ENCODE peak calls at places on chromosomes 5 and 9, in six cellular contexts. One of them, this sample, is unnamed.

GRCh38 chr5:58629190-58630159 is 46.6 kb downstream of the RAB3C start:
- DNase-seq in iPS DF 19.7: no peak
- DNase-seq in pulmonary artery endothelial cell: peak
- DNase-seq in thyroid gland: no peak
- DNase-seq in fibroblast of lung: no peak
- DNase-seq in stimulated activated CD4-positive, alpha-beta T cell treated with anti-CD3 and anti-CD28 coated beads, Interleukin-12 subunit alpha, Interleukin-12 subunit beta, amount 100 ng/mL, for 4 hours: no peak
- DNase-seq in this sample: no peak

GRCh38 chr5:116787570-116787969 is 212.9 kb upstream of the SEMA6A start:
- DNase-seq in iPS DF 19.7: no peak
- DNase-seq in stimulated activated CD4-positive, alpha-beta T cell treated with anti-CD3 and anti-CD28 coated beads, Interleukin-12 subunit alpha, Interleukin-12 subunit beta, amount 100 ng/mL, for 4 hours: no peak
- DNase-seq in thyroid gland: no peak
- DNase-seq in pulmonary artery endothelial cell: no peak
- DNase-seq in fibroblast of lung: no peak
- DNase-seq in this sample: no peak

GRCh38 chr5:8721536-8721935 is 824.3 kb downstream of the SEMA5A start:
- DNase-seq in fibroblast of lung: peak
- DNase-seq in iPS DF 19.7: no peak
- DNase-seq in pulmonary artery endothelial cell: no peak
- DNase-seq in thyroid gland: no peak
- DNase-seq in stimulated activated CD4-positive, alpha-beta T cell treated with anti-CD3 and anti-CD28 coated beads, Interleukin-12 subunit alpha, Interleukin-12 subunit beta, amount 100 ng/mL, for 4 hours: no peak
- DNase-seq in this sample: no peak

GRCh38 chr9:137611623-137612609 is 6.4 kb downstream of the ARRDC1 start:
- DNase-seq in stimulated activated CD4-positive, alpha-beta T cell treated with anti-CD3 and anti-CD28 coated beads, Interleukin-12 subunit alpha, Interleukin-12 subunit beta, amount 100 ng/mL, for 4 hours: no peak
- DNase-seq in iPS DF 19.7: no peak
- DNase-seq in fibroblast of lung: peak
- DNase-seq in pulmonary artery endothelial cell: no peak
- DNase-seq in thyroid gland: peak
- DNase-seq in this sample: peak

GRCh38 chr5:55350754-55351153 is 43.0 kb downstream of the MTREX start:
- DNase-seq in thyroid gland: no peak
- DNase-seq in stimulated activated CD4-positive, alpha-beta T cell treated with anti-CD3 and anti-CD28 coated beads, Interleukin-12 subunit alpha, Interleukin-12 subunit beta, amount 100 ng/mL, for 4 hours: no peak
- DNase-seq in pulmonary artery endothelial cell: no peak
- DNase-seq in iPS DF 19.7: no peak
- DNase-seq in fibroblast of lung: no peak
- DNase-seq in this sample: no peak

GRCh38 chr5:30736642-30737041 is 456.8 kb upstream of the CDH6 start:
- DNase-seq in stimulated activated CD4-positive, alpha-beta T cell treated with anti-CD3 and anti-CD28 coated beads, Interleukin-12 subunit alpha, Interleukin-12 subunit beta, amount 100 ng/mL, for 4 hours: no peak
- DNase-seq in fibroblast of lung: no peak
- DNase-seq in thyroid gland: no peak
- DNase-seq in pulmonary artery endothelial cell: no peak
- DNase-seq in iPS DF 19.7: no peak
- DNase-seq in this sample: no peak

GRCh38 chr9:89426389-89426961 is 71.4 kb downstream of the SEMA4D start:
- DNase-seq in iPS DF 19.7: no peak
- DNase-seq in pulmonary artery endothelial cell: no peak
- DNase-seq in stimulated activated CD4-positive, alpha-beta T cell treated with anti-CD3 and anti-CD28 coated beads, Interleukin-12 subunit alpha, Interleukin-12 subunit beta, amount 100 ng/mL, for 4 hours: no peak
- DNase-seq in fibroblast of lung: no peak
- DNase-seq in thyroid gland: no peak
- DNase-seq in this sample: no peak

GRCh38 chr9:35826071-35826701 is 2.3 kb downstream of the FAM221B start:
- DNase-seq in thyroid gland: peak
- DNase-seq in pulmonary artery endothelial cell: peak
- DNase-seq in stimulated activated CD4-positive, alpha-beta T cell treated with anti-CD3 and anti-CD28 coated beads, Interleukin-12 subunit alpha, Interleukin-12 subunit beta, amount 100 ng/mL, for 4 hours: no peak
- DNase-seq in fibroblast of lung: peak
- DNase-seq in iPS DF 19.7: no peak
- DNase-seq in this sample: peak

GRCh38 chr5:18299166-18299565 is 664.9 kb downstream of the TAF11L14 start:
- DNase-seq in iPS DF 19.7: peak
- DNase-seq in fibroblast of lung: no peak
- DNase-seq in pulmonary artery endothelial cell: no peak
- DNase-seq in stimulated activated CD4-positive, alpha-beta T cell treated with anti-CD3 and anti-CD28 coated beads, Interleukin-12 subunit alpha, Interleukin-12 subunit beta, amount 100 ng/mL, for 4 hours: no peak
- DNase-seq in thyroid gland: no peak
- DNase-seq in this sample: no peak

GRCh38 chr9:136564379-136564988 is 18.6 kb upstream of the NOTCH1 start:
- DNase-seq in stimulated activated CD4-positive, alpha-beta T cell treated with anti-CD3 and anti-CD28 coated beads, Interleukin-12 subunit alpha, Interleukin-12 subunit beta, amount 100 ng/mL, for 4 hours: no peak
- DNase-seq in fibroblast of lung: peak
- DNase-seq in thyroid gland: peak
- DNase-seq in pulmonary artery endothelial cell: no peak
- DNase-seq in iPS DF 19.7: no peak
- DNase-seq in this sample: peak

This sample was measured in HCEC 1CT.